ENCODE peak calls at places on chromosome 5, in four cellular contexts. R, N, L and A are unnamed samples.

GRCh38 chr5:121006206-121006605 is 542.1 kb downstream of the PRR16 start:
- DNase-seq in R (no peak), N (no peak), L (no peak), A (no peak)

GRCh38 chr5:135444360-135444759 is 2.8 kb downstream of the DCANP1 start:
- DNase-seq in R (peak; percentile 19), N (no peak), L (no peak), A (no peak)

GRCh38 chr5:166724284-166724683 is 1567.2 kb upstream of the WWC1 start:
- DNase-seq in R (peak; percentile 69), N (no peak), L (no peak), A (no peak)

GRCh38 chr5:8327016-8327415 is 458.1 kb downstream of the MTRR start:
- DNase-seq in R (no peak), N (no peak), L (no peak), A (no peak)

GRCh38 chr5:42021119-42021518 is 96.0 kb downstream of the FBXO4 start:
- DNase-seq in R (no peak), N (no peak), L (no peak), A (no peak)

GRCh38 chr5:143448518-143448917 is 45.0 kb upstream of the NR3C1 start:
- DNase-seq in R (no peak), N (no peak), L (no peak), A (no peak)

GRCh38 chr5:181152406-181152805 is 5.0 kb downstream of the OR2V2 start:
- DNase-seq in R (no peak), N (no peak), L (no peak), A (no peak)

GRCh38 chr5:146888341-146888978 is 9.9 kb upstream of the PPP2R2B start:
- DNase-seq in R (no peak), N (no peak), L (no peak), A (no peak)

GRCh38 chr5:57094753-57095683 is 78.8 kb upstream of the GPBP1 start:
- DNase-seq in R (no peak), N (no peak), L (no peak), A (no peak)
- TF ChIP-seq CTCF in R (no peak), N (peak; percentile 13), L (no peak), A (no peak)

DNA sequence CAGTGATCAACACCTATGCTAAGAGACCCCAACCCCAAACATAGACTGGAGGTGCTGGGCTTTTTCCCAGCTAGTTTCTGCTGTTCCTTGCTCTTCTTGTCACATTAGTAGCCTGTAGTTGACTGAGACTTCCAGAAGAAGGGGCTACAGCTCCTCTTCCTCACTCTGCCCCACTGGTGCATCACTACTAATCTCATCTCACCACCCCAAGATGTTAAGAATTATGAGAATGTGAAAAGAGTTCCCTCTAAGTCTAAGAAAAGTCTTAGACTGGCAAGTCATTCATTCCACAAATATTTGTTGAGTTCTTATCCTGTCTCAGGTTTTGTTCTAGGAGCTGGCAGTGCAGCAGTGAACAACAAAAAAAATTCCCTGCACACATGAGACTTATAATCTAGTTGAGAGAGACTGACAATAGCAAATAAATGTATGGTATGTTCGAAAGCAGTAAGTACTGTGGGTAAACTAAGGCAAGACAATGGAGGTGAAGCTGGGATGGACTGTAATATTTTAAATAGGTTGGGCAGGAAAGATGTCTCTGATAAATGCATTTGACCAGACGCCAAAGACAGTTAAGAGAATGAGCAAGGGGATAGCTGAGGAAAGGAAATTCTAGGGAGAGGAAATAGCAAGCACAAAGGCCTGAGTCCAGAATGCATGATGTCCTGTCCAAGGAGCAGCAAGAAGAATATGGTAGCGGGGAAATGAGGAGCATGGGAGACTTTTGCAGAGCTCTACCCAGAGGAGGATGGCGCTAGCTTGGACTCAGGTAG is 92.3 kb downstream of the PTCD2 start:
- DNase-seq in R (no peak), N (no peak), L (no peak), A (no peak)
- TF ChIP-seq CTCF in R (no peak), N (no peak), L (no peak), A (no peak)

DNA sequence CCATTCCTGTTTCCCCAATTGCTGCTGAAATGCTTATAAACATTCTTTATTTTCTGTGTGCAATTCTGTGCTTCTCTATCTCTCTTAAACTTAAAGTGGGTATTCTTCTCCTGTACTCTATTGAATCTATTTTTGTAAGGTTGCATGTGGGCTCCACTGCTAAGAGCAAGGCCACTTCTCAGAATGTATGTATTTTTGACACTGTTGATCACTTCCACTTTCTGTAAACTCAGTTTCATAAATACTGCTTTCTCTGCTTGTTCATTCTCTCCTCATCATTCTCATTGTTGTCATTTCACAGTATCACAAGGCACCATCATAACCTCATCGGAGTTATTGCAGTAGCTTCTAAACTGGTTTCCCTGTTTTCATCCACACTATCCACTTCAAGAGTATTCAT is 483.0 kb upstream of the CDH18 start:
- DNase-seq in R (no peak), N (no peak), L (no peak), A (no peak)
- TF ChIP-seq CTCF in R (no peak), N (no peak), L (no peak), A (no peak)

GRCh38 chr5:35600591-35600990 is 17.1 kb upstream of the SPEF2 start:
- DNase-seq in R (no peak), N (no peak), L (no peak), A (no peak)

GRCh38 chr5:35593338-35593737 is 24.3 kb upstream of the SPEF2 start:
- DNase-seq in R (no peak), N (no peak), L (no peak), A (no peak)

GRCh38 chr5:35598707-35599370 is 18.8 kb upstream of the SPEF2 start:
- DNase-seq in R (peak; percentile 46), N (peak; percentile 76), L (no peak), A (no peak)
- TF ChIP-seq CTCF in R (peak; percentile 30), N (peak; percentile 45), L (no peak), A (no peak)